ENCODE peak calls at places on chromosome 4, in six cellular contexts. T, S, Y, H, D and Q are unnamed samples. For H3K27me3 and H3K4me1, the result is how much of the 10 kb centered on the place peaks cover.

GRCh38 chr4:3241905-3242304 is 7.1 kb upstream of the MSANTD1 start:
- DNase-seq in H (no peak), T (no peak), S (no peak), D (no peak), Y (no peak), Q (no peak)

GRCh38 chr4:69936566-69936965 is 5.7 kb downstream of the CSN1S1 start:
- DNase-seq in T (no peak), Y (no peak), H (no peak), D (no peak), S (no peak), Q (peak)

GRCh38 chr4:185640809-185641675 is 105.7 kb upstream of the PDLIM3 start:
- DNase-seq in S (no peak), Y (no peak), D (peak), H (no peak), T (peak), Q (peak)

GRCh38 chr4:13955551-13955950 is 328.0 kb upstream of the BOD1L1 start:
- DNase-seq in D (no peak), H (no peak), T (no peak), Y (no peak), S (no peak), Q (no peak)

GRCh38 chr4:119113033-119113655 is 22.5 kb upstream of the MYOZ2 start:
- DNase-seq in H (no peak), T (no peak), Y (no peak), D (peak), S (no peak), Q (peak)

GRCh38 chr4:100569196-100569595 is 51.4 kb upstream of the EMCN start:
- DNase-seq in D (no peak), H (no peak), T (no peak), Y (no peak), S (no peak), Q (no peak)

GRCh38 chr4:136636155-136636554 is 896.1 kb downstream of the PCDH18 start:
- DNase-seq in D (no peak), S (no peak), Y (no peak), H (no peak), T (no peak), Q (no peak)

GRCh38 chr4:167578906-167579305 is 344.6 kb upstream of the SPOCK3 start:
- DNase-seq in T (peak), H (no peak), Y (no peak), D (no peak), S (no peak), Q (no peak)

GRCh38 chr4:82423245-82424054 is 6.8 kb downstream of the HNRNPDL start:
- DNase-seq in S (no peak), H (no peak), D (peak), T (no peak), Y (no peak), Q (peak)

GRCh38 chr4:10620935-10621488 is 63.6 kb downstream of the CLNK start:
- DNase-seq in S (no peak), D (no peak), H (no peak), T (no peak), Y (no peak), Q (no peak)

GRCh38 chr4:122576261-122577188 is 44.3 kb downstream of the IL21 start:
- DNase-seq in D (peak), H (no peak), T (peak), S (no peak), Y (no peak), Q (no peak)

GRCh38 chr4:159823743-159824142 is 720.9 kb downstream of the RAPGEF2 start:
- DNase-seq in Y (no peak), H (no peak), T (no peak), D (peak), S (no peak), Q (peak)

GRCh38 chr4:99027304-99027703 is 31.8 kb downstream of the METAP1 start:
- DNase-seq in D (no peak), T (no peak), H (no peak), Y (no peak), S (no peak), Q (no peak)
- H3K27ac ChIP-seq in D (no peak), T (no peak), H (no peak), Y (no peak), S (no peak), Q (no peak)

GRCh38 chr4:8874896-8875680 is 3.4 kb upstream of the HMX1 start:
- DNase-seq in H (no peak), Y (no peak), T (no peak), D (no peak), S (peak), Q (no peak)
- H3K27me3 ChIP-seq in H (half or more), Y (half or more), T (half or more), D (half or more), S (half or more), Q (half or more)

GRCh38 chr4:40299704-40300336 is 35.3 kb upstream of the CHRNA9 start:
- DNase-seq in S (peak), Y (no peak), H (no peak), T (no peak), D (peak), Q (peak)
- H3K4me1 ChIP-seq in S (under half), Y (under half), H (under half), T (under half), D (under half), Q (under half)

DNA sequence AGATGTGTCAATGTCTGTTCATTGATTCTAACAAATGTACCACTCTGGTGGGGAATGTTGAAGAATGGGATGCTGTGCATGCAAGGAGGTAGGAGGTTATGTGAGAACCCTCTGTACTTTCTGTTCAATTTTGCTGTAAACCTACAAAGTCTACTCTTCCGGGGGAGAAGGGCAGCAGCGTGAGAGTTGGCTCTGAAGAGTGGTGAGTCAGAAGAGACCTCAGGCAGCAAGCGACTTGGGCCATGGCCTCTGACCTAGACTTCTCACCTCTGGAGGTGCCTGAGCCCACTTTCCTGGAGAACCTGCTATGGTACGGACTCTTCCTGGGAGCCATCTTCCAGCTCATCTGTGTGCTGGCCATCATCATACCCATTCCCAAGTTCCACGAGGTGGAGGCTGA is 26.7 kb downstream of the MANBA start:
- DNase-seq in D (no peak), Y (no peak), S (no peak), H (no peak), T (no peak), Q (no peak)
- H3K27ac ChIP-seq in D (no peak), Y (peak), S (no peak), H (no peak), T (no peak), Q (no peak)

GRCh38 chr4:108328033-108328732 is 159.5 kb upstream of the LEF1 start:
- DNase-seq in D (no peak), T (no peak), Y (no peak), H (no peak), S (no peak), Q (no peak)
- H3K27me3 ChIP-seq in D (under half), T (under half), Y (under half), H (under half), S (under half), Q (under half)

DNA sequence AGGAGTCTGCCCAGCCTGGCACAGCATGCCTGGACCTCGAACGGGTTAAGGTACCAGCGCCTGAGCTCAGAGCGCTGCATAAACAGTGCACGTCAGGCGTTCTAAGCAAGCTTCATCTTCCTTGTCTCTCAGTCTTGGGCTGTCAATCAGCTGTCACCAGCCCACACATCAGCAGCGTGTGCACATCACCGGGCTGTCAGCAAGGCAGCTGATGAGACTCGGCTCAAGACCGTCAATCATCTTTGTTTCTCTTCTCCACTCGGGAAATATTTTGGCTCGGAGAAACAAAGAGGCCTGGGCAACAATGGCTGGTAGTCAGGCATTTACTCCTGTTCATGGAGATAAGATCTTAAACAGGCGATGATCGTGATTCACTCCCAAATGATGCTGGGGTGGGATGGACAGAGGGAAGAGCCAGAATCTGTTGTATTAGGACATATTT is 141.3 kb downstream of the LDB2 start:
- DNase-seq in S (no peak), T (no peak), H (no peak), D (no peak), Y (no peak), Q (no peak)
- H3K4me1 ChIP-seq in S (under half), T (under half), H (under half), D (under half), Y (under half), Q (under half)